ENCODE peak calls at places on chromosomes 11 and 22, in five cellular contexts. O is heart left ventricle, G is lung, B is stomach, J is K562. I is an unnamed sample. For H3K27me3, the result is how much of the 10 kb centered on the place peaks cover.

GRCh38 chr11:31805629-31806185 is 5.4 kb downstream of the PAX6 start:
- DNase-seq in G (no peak), O (no peak), J (no peak), B (no peak), I (no peak)

GRCh38 chr11:73246303-73246702 is 25.8 kb upstream of the P2RY6 start:
- DNase-seq in B (no peak), G (no peak), O (no peak), J (no peak), I (no peak)

GRCh38 chr22:25996669-25997068 is 172.6 kb upstream of the SEZ6L start:
- DNase-seq in G (no peak), O (no peak), B (no peak), J (no peak), I (no peak)

GRCh38 chr22:29130490-29130889 is 57.7 kb downstream of the KREMEN1 start:
- DNase-seq in O (no peak), G (no peak), J (no peak), B (no peak), I (no peak)

GRCh38 chr11:70352074-70352473 is 46.3 kb upstream of the CTTN start:
- DNase-seq in J (no peak), G (no peak), O (no peak), B (no peak), I (no peak)

GRCh38 chr11:16938061-16938460 is 76.2 kb downstream of the PLEKHA7 start:
- DNase-seq in G (no peak), B (no peak), O (no peak), J (no peak), I (no peak)

GRCh38 chr11:76772783-76773106 is 10.4 kb upstream of the TSKU start:
- DNase-seq in O (no peak), B (no peak), G (no peak), J (no peak), I (no peak)

GRCh38 chr22:24834845-24835570 is 29.0 kb downstream of the SGSM1 start:
- DNase-seq in O (no peak), B (no peak), G (no peak), J (no peak), I (no peak)

GRCh38 chr22:26276530-26277200 is 107.4 kb downstream of the SEZ6L start:
- DNase-seq in O (no peak), J (no peak), G (no peak), B (no peak), I (no peak)

GRCh38 chr11:32991427-32991826 is 24.3 kb upstream of the DEPDC7 start:
- DNase-seq in G (no peak), B (no peak), J (no peak), O (no peak), I (no peak)

GRCh38 chr11:76336597-76336996 is 44.3 kb downstream of the THAP12 start:
- DNase-seq in B (no peak), O (no peak), G (no peak), J (no peak), I (no peak)

GRCh38 chr11:12695221-12695794 is 21.1 kb downstream of the TEAD1 start:
- DNase-seq in O (no peak), B (no peak), J (no peak), G (no peak), I (no peak)

GRCh38 chr11:11422291-11423128 is 69.5 kb upstream of the CSNK2A3 start:
- DNase-seq in J (no peak), B (peak), G (no peak), O (no peak), I (no peak)

GRCh38 chr11:18791175-18792065 is at the start of gene PTPN5:
- DNase-seq in B (no peak), O (no peak), G (no peak), J (no peak), I (no peak)

GRCh38 chr11:72349616-72350218 is 84.6 kb downstream of the CLPB start:
- DNase-seq in O (peak), G (no peak), J (peak), B (no peak), I (no peak)

GRCh38 chr22:38233427-38233826 is 31.6 kb downstream of the MAFF start:
- DNase-seq in B (no peak), J (no peak), G (no peak), O (no peak), I (no peak)

GRCh38 chr22:44719586-44720368 is 17.8 kb downstream of the PRR5 start:
- DNase-seq in G (no peak), B (peak), O (peak), J (no peak), I (no peak)

GRCh38 chr11:129106788-129107187 is 85.3 kb downstream of the ARHGAP32 start:
- DNase-seq in B (no peak), J (no peak), G (no peak), O (no peak), I (no peak)

GRCh38 chr11:123020968-123021367 is 39.3 kb upstream of the BSX start:
- DNase-seq in G (peak), O (no peak), B (no peak), J (no peak), I (no peak)

GRCh38 chr11:134045799-134046635 is 22.9 kb upstream of the JAM3 start:
- DNase-seq in G (no peak), O (peak), B (no peak), J (no peak), I (no peak)

GRCh38 chr11:1762537-1763302 is 1.0 kb downstream of the CTSD start:
- DNase-seq in O (peak), G (peak), B (peak), J (peak), I (no peak)

GRCh38 chr22:43270314-43270908 is 72.8 kb downstream of the SCUBE1 start:
- DNase-seq in B (no peak), G (no peak), J (peak), O (no peak), I (no peak)

GRCh38 chr11:134944131-134944530 is 532.1 kb upstream of the B3GAT1 start:
- DNase-seq in O (no peak), J (no peak), G (no peak), B (no peak), I (no peak)

GRCh38 chr22:23230348-23231068 is 50.2 kb downstream of the BCR start:
- DNase-seq in J (peak), G (no peak), B (no peak), O (no peak), I (no peak)

GRCh38 chr22:43263645-43264514 is 76.9 kb upstream of the TTLL12 start:
- DNase-seq in O (peak), G (peak), B (peak), J (peak), I (peak)

GRCh38 chr11:57294225-57295131 is 30.3 kb downstream of the TNKS1BP1 start:
- DNase-seq in J (no peak), G (peak), B (peak), O (no peak), I (no peak)

GRCh38 chr11:13761712-13762111 is 93.2 kb downstream of the FAR1 start:
- DNase-seq in B (no peak), O (no peak), J (no peak), G (no peak), I (no peak)
- H3K27me3 ChIP-seq in B (under half), O (under half), J (under half), G (under half), I (under half)

GRCh38 chr11:2901854-2902783 is 16.5 kb upstream of the CDKN1C start:
- DNase-seq in J (peak), G (peak), B (peak), O (peak), I (peak)
- TF ChIP-seq CTCF in J (no peak), G (no peak), B (no peak), O (no peak), I (no peak)

GRCh38 chr11:43585877-43586608 is 94.5 kb upstream of the HSD17B12 start:
- DNase-seq in O (no peak), G (no peak), J (no peak), B (no peak), I (no peak)
- H3K27me3 ChIP-seq in O (half or more), G (under half), J (under half), B (under half), I (under half)

GRCh38 chr11:65516135-65516968 is 8.5 kb upstream of the SCYL1 start:
- DNase-seq in O (peak), G (no peak), B (no peak), J (no peak), I (no peak)
- TF ChIP-seq CTCF in O (no peak), G (no peak), B (no peak), J (no peak), I (no peak)

DNA sequence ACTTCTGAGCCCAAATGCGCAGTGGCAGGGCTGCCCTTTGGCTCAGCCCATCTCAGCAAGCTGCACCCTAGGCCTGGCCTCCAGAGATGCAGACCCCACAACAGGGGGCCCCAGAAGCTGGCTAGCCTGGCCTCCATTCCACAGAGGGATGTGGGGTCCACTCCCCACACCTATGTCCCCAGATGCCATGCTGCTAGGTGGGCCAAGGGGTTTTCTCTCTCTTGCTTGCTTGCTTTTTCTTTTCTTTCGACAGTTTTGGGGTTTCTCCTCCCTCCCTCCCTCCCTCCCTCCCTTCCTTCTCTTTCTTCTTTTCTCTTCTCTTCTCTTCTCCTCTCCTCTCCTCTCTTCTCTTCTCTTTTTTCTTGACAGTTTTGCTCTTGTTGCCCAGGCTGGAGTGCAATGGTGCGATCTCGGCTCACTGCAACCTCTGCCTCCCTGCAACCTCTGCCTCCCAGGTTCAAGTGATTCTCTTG is 9.6 kb downstream of the SCARF2 start:
- DNase-seq in B (no peak), G (no peak), J (no peak), O (no peak), I (no peak)
- H3K27me3 ChIP-seq in B (under half), G (under half), J (under half), O (half or more), I (under half)

DNA sequence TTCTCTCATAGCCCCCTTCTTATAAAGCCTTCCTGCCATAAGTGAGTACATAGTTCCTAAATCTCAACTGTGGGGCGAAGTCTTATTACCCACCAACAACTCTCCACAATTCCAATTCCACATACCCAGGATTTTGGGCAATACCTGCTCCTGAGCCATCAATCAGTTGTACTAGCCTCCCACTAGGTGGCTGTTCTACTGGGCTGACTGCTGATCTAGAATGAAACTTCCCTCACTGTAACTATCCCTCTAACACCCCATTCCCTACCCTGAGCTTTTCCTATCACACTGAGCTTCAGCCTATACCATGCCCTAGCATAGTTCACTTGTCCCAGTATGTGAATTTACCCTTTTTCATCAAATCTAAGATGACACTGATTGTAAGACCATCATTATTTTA is 52.5 kb downstream of the RRAS2 start:
- DNase-seq in O (no peak), G (no peak), J (peak), B (no peak), I (no peak)
- TF ChIP-seq CTCF in O (no peak), G (no peak), J (no peak), B (no peak), I (peak)

GRCh38 chr22:19760652-19761002 is at the start of gene TBX1:
- DNase-seq in B (no peak), O (no peak), J (no peak), G (no peak), I (no peak)
- H3K27me3 ChIP-seq in B (under half), O (half or more), J (under half), G (under half), I (half or more)

DNA sequence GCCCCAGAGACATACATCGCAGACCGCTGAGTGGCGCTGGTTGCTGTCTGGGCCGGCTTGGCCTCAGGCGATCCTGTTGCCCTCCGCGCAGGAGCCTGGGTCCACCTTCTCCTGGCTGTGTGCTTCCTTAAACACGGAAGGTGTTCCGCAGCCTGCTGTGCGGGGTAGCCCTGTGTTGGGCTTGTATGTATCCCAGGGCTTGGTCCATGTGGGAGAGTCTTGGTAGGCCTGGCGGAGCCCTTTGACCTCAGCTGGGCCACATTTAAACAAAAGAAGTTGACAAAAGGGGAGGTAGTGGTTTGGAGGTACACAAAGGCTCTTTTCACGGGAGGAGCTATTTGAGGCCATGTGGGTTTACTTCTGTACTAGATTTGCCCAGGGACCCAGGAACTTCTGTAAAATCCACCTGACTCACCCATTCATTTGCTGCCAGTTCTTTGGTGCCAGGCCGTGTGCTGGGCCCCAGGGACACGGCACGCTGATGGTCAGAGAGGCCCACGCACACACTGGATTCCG is 11.0 kb upstream of the GRAMD4 start:
- DNase-seq in J (no peak), B (peak), G (no peak), O (no peak), I (no peak)
- TF ChIP-seq CTCF in J (no peak), B (no peak), G (no peak), O (no peak), I (no peak)

I was measured in kidney epithelial cell.